ENCODE peak calls at places on chromosomes 6 and 20, in four cellular contexts. K is stimulated activated CD8-positive, alpha-beta memory T cell treated with anti-CD3 and anti-CD28 coated beads, Interleukin-4, amount 100 ng/mL, for 48 hours; M is KBM-7; Q is fibroblast of mammary gland. S is an unnamed sample.

GRCh38 chr6:56752009-56752408 is 109.3 kb upstream of the DST start:
- DNase-seq in M (no peak), Q (peak; percentile 86), K (no peak), S (no peak)

GRCh38 chr6:170487707-170488329 is 65.3 kb downstream of the PSMB1 start:
- DNase-seq in M (no peak), Q (no peak), K (no peak), S (no peak)

GRCh38 chr6:20564269-20564668 is 30.0 kb downstream of the CDKAL1 start:
- DNase-seq in K (no peak), M (peak; percentile 67), Q (peak; percentile 35), S (no peak)

GRCh38 chr6:110325197-110325596 is 33.0 kb downstream of the METTL24 start:
- DNase-seq in K (no peak), M (no peak), Q (peak; percentile 75), S (peak; percentile 21)

GRCh38 chr6:13500264-13500663 is 12.9 kb upstream of the GFOD1 start:
- DNase-seq in K (no peak), Q (no peak), M (no peak), S (peak; percentile 38)

GRCh38 chr20:58228103-58228483 is 360 bp downstream of the ANKRD60 start:
- DNase-seq in M (no peak), Q (no peak), K (no peak), S (no peak)

GRCh38 chr6:155121699-155122098 is 126.6 kb downstream of the TIAM2 start:
- DNase-seq in M (no peak), Q (no peak), K (no peak), S (no peak)

GRCh38 chr6:30002871-30003270 is 58.2 kb upstream of the POLR1H start:
- DNase-seq in K (no peak), M (no peak), Q (peak; percentile 71), S (no peak)

GRCh38 chr6:7417684-7418083 is 28.1 kb downstream of the RIOK1 start:
- DNase-seq in Q (no peak), M (no peak), K (no peak), S (no peak)

GRCh38 chr6:3033652-3034051 is 34.0 kb downstream of the NQO2 start:
- DNase-seq in Q (no peak), M (no peak), K (no peak), S (no peak)

GRCh38 chr6:12627053-12627452 is 89.5 kb upstream of the PHACTR1 start:
- DNase-seq in M (no peak), Q (no peak), K (no peak), S (no peak)

GRCh38 chr6:44258325-44258863 is 1.1 kb upstream of the SLC35B2 start:
- DNase-seq in M (no peak), Q (no peak), K (no peak), S (no peak)

GRCh38 chr20:37262516-37262915 is 902 bp upstream of the GHRH start:
- DNase-seq in K (no peak), Q (no peak), M (no peak), S (no peak)

GRCh38 chr6:167148997-167149396 is 8.8 kb downstream of the GPR31 start:
- DNase-seq in Q (no peak), M (no peak), K (no peak), S (no peak)

GRCh38 chr20:33933469-33933909 is 60.2 kb upstream of the RALY start:
- DNase-seq in K (peak; percentile 68), M (peak; percentile 72), Q (peak; percentile 74), S (peak; percentile 59)

GRCh38 chr6:16136536-16137450 is 7.9 kb downstream of the MYLIP start:
- DNase-seq in K (peak; percentile 51), Q (peak; percentile 91), M (no peak), S (no peak)

GRCh38 chr6:122458087-122458486 is 13.5 kb downstream of the SERINC1 start:
- DNase-seq in K (no peak), Q (no peak), M (no peak), S (no peak)

GRCh38 chr6:164252260-164252659 is 837.7 kb downstream of the QKI start:
- DNase-seq in Q (no peak), M (no peak), K (no peak), S (no peak)

GRCh38 chr20:48025061-48025515 is 239.8 kb upstream of the SULF2 start:
- DNase-seq in Q (peak; percentile 97), M (no peak), K (no peak), S (no peak)

GRCh38 chr6:131728296-131728939 is 17.6 kb upstream of the CTAGE9 start:
- DNase-seq in Q (peak; percentile 24), M (no peak), K (no peak), S (no peak)

GRCh38 chr20:38628580-38629470 is 27.2 kb downstream of the ARHGAP40 start:
- DNase-seq in K (no peak), Q (no peak), M (no peak), S (no peak)

GRCh38 chr6:158468666-158469065 is 91.2 kb upstream of the TMEM181 start:
- DNase-seq in M (no peak), K (no peak), Q (peak; percentile 40), S (peak; percentile 18)

S was measured in transverse colon.